ENCODE peak calls at places on chromosomes 12 and 14, in nine cellular contexts. One of them, this sample, is unnamed.

GRCh38 chr12:913919-914718 is 35.4 kb downstream of the RAD52 start:
- DNase-seq in immature natural killer cell: no peak
- DNase-seq in LoVo: no peak
- DNase-seq in Kasumi-1: no peak
- DNase-seq in activated CD8-positive, alpha-beta memory T cell treated with anti-CD3 and anti-CD28 coated beads for 48 hours: no peak
- DNase-seq in stimulated activated CD8-positive, alpha-beta memory T cell treated with anti-CD3 and anti-CD28 coated beads, Interleukin-12 subunit alpha, Interleukin-12 subunit beta, amount 100 ng/mL, for 1 hour: no peak
- DNase-seq in hepatic stellate cell: peak; percentile 22
- DNase-seq in ACHN: peak; percentile 99
- DNase-seq in left ventricle myocardium inferior: no peak
- DNase-seq in this sample: peak; percentile 10

GRCh38 chr14:94644102-94644535 is 31.9 kb downstream of the SERPINA3 start:
- DNase-seq in stimulated activated CD8-positive, alpha-beta memory T cell treated with anti-CD3 and anti-CD28 coated beads, Interleukin-12 subunit alpha, Interleukin-12 subunit beta, amount 100 ng/mL, for 1 hour: no peak
- DNase-seq in LoVo: no peak
- DNase-seq in ACHN: no peak
- DNase-seq in activated CD8-positive, alpha-beta memory T cell treated with anti-CD3 and anti-CD28 coated beads for 48 hours: no peak
- DNase-seq in Kasumi-1: no peak
- DNase-seq in left ventricle myocardium inferior: no peak
- DNase-seq in hepatic stellate cell: no peak
- DNase-seq in immature natural killer cell: no peak
- DNase-seq in this sample: no peak

GRCh38 chr12:1932264-1932777 is 13.9 kb upstream of the CACNA2D4 start:
- DNase-seq in left ventricle myocardium inferior: peak; percentile 75
- DNase-seq in hepatic stellate cell: peak; percentile 56
- DNase-seq in ACHN: no peak
- DNase-seq in Kasumi-1: peak; percentile 14
- DNase-seq in immature natural killer cell: no peak
- DNase-seq in stimulated activated CD8-positive, alpha-beta memory T cell treated with anti-CD3 and anti-CD28 coated beads, Interleukin-12 subunit alpha, Interleukin-12 subunit beta, amount 100 ng/mL, for 1 hour: no peak
- DNase-seq in activated CD8-positive, alpha-beta memory T cell treated with anti-CD3 and anti-CD28 coated beads for 48 hours: no peak
- DNase-seq in LoVo: no peak
- DNase-seq in this sample: no peak

GRCh38 chr14:99733551-99734405 is 49.7 kb downstream of the CYP46A1 start:
- DNase-seq in activated CD8-positive, alpha-beta memory T cell treated with anti-CD3 and anti-CD28 coated beads for 48 hours: no peak
- DNase-seq in ACHN: no peak
- DNase-seq in immature natural killer cell: no peak
- DNase-seq in hepatic stellate cell: no peak
- DNase-seq in Kasumi-1: no peak
- DNase-seq in left ventricle myocardium inferior: peak; percentile 46
- DNase-seq in LoVo: no peak
- DNase-seq in stimulated activated CD8-positive, alpha-beta memory T cell treated with anti-CD3 and anti-CD28 coated beads, Interleukin-12 subunit alpha, Interleukin-12 subunit beta, amount 100 ng/mL, for 1 hour: no peak
- DNase-seq in this sample: no peak

GRCh38 chr12:55707841-55708694 is at the start of gene ITGA7:
- DNase-seq in stimulated activated CD8-positive, alpha-beta memory T cell treated with anti-CD3 and anti-CD28 coated beads, Interleukin-12 subunit alpha, Interleukin-12 subunit beta, amount 100 ng/mL, for 1 hour: no peak
- DNase-seq in left ventricle myocardium inferior: peak; percentile 83
- DNase-seq in activated CD8-positive, alpha-beta memory T cell treated with anti-CD3 and anti-CD28 coated beads for 48 hours: peak; percentile 32
- DNase-seq in hepatic stellate cell: peak; percentile 72
- DNase-seq in Kasumi-1: no peak
- DNase-seq in LoVo: peak; percentile 57
- DNase-seq in immature natural killer cell: peak; percentile 21
- DNase-seq in ACHN: peak; percentile 83
- DNase-seq in this sample: no peak

GRCh38 chr14:100165376-100165775 is 5.9 kb upstream of the DEGS2 start:
- DNase-seq in left ventricle myocardium inferior: no peak
- DNase-seq in LoVo: no peak
- DNase-seq in Kasumi-1: no peak
- DNase-seq in hepatic stellate cell: no peak
- DNase-seq in activated CD8-positive, alpha-beta memory T cell treated with anti-CD3 and anti-CD28 coated beads for 48 hours: no peak
- DNase-seq in immature natural killer cell: no peak
- DNase-seq in stimulated activated CD8-positive, alpha-beta memory T cell treated with anti-CD3 and anti-CD28 coated beads, Interleukin-12 subunit alpha, Interleukin-12 subunit beta, amount 100 ng/mL, for 1 hour: no peak
- DNase-seq in ACHN: no peak
- DNase-seq in this sample: peak; percentile 27

GRCh38 chr12:108255203-108255602 is 83.9 kb downstream of the CMKLR1 start:
- DNase-seq in LoVo: no peak
- DNase-seq in Kasumi-1: no peak
- DNase-seq in hepatic stellate cell: no peak
- DNase-seq in stimulated activated CD8-positive, alpha-beta memory T cell treated with anti-CD3 and anti-CD28 coated beads, Interleukin-12 subunit alpha, Interleukin-12 subunit beta, amount 100 ng/mL, for 1 hour: no peak
- DNase-seq in left ventricle myocardium inferior: no peak
- DNase-seq in immature natural killer cell: no peak
- DNase-seq in ACHN: no peak
- DNase-seq in activated CD8-positive, alpha-beta memory T cell treated with anti-CD3 and anti-CD28 coated beads for 48 hours: no peak
- DNase-seq in this sample: no peak

GRCh38 chr12:91921555-91921954 is 224.1 kb downstream of the BTG1 start:
- DNase-seq in activated CD8-positive, alpha-beta memory T cell treated with anti-CD3 and anti-CD28 coated beads for 48 hours: no peak
- DNase-seq in immature natural killer cell: no peak
- DNase-seq in hepatic stellate cell: no peak
- DNase-seq in ACHN: no peak
- DNase-seq in stimulated activated CD8-positive, alpha-beta memory T cell treated with anti-CD3 and anti-CD28 coated beads, Interleukin-12 subunit alpha, Interleukin-12 subunit beta, amount 100 ng/mL, for 1 hour: no peak
- DNase-seq in Kasumi-1: no peak
- DNase-seq in left ventricle myocardium inferior: no peak
- DNase-seq in LoVo: no peak
- DNase-seq in this sample: no peak

GRCh38 chr12:28563926-28564325 is 373.7 kb downstream of the CCDC91 start:
- DNase-seq in ACHN: no peak
- DNase-seq in stimulated activated CD8-positive, alpha-beta memory T cell treated with anti-CD3 and anti-CD28 coated beads, Interleukin-12 subunit alpha, Interleukin-12 subunit beta, amount 100 ng/mL, for 1 hour: no peak
- DNase-seq in Kasumi-1: no peak
- DNase-seq in hepatic stellate cell: no peak
- DNase-seq in left ventricle myocardium inferior: no peak
- DNase-seq in activated CD8-positive, alpha-beta memory T cell treated with anti-CD3 and anti-CD28 coated beads for 48 hours: no peak
- DNase-seq in immature natural killer cell: no peak
- DNase-seq in LoVo: no peak
- DNase-seq in this sample: peak; percentile 93

GRCh38 chr12:57885207-57885606 is 38.7 kb upstream of the CTDSP2 start:
- DNase-seq in Kasumi-1: no peak
- DNase-seq in ACHN: no peak
- DNase-seq in hepatic stellate cell: no peak
- DNase-seq in immature natural killer cell: no peak
- DNase-seq in LoVo: no peak
- DNase-seq in stimulated activated CD8-positive, alpha-beta memory T cell treated with anti-CD3 and anti-CD28 coated beads, Interleukin-12 subunit alpha, Interleukin-12 subunit beta, amount 100 ng/mL, for 1 hour: no peak
- DNase-seq in left ventricle myocardium inferior: no peak
- DNase-seq in activated CD8-positive, alpha-beta memory T cell treated with anti-CD3 and anti-CD28 coated beads for 48 hours: no peak
- DNase-seq in this sample: no peak

This sample was measured in foreskin fibroblast.